ENCODE peak calls at places on chromosomes 3 and 15, in four cellular contexts. R is cardiac muscle cell, C is aorta, A is psoas muscle. J is an unnamed sample. For H3K4me1, the result is how much of the 10 kb centered on the place peaks cover.

GRCh38 chr3:39440316-39440715 is 27.2 kb upstream of the MOBP start:
- DNase-seq in A (no peak), R (no peak), C (no peak), J (no peak)

GRCh38 chr15:95326689-95327525 is 1003.6 kb upstream of the NR2F2 start:
- DNase-seq in C (no peak), A (peak), R (no peak), J (no peak)

GRCh38 chr3:196788509-196788908 is 48.9 kb downstream of the PAK2 start:
- DNase-seq in C (no peak), R (peak), A (no peak), J (no peak)

GRCh38 chr3:160016972-160017371 is 28.3 kb downstream of the IL12A start:
- DNase-seq in A (no peak), R (peak), C (no peak), J (no peak)

GRCh38 chr3:23778451-23778850 is 27.3 kb upstream of the UBE2E1 start:
- DNase-seq in C (no peak), R (peak), A (no peak), J (no peak)

GRCh38 chr3:159165972-159166371 is 364.1 kb downstream of the MFSD1 start:
- DNase-seq in C (no peak), R (no peak), A (no peak), J (no peak)

GRCh38 chr3:12990306-12990705 is 82.9 kb downstream of the IQSEC1 start:
- DNase-seq in A (no peak), C (peak), R (no peak), J (no peak)

GRCh38 chr3:49841126-49841525 is 15.2 kb downstream of the TRAIP start:
- DNase-seq in R (peak), C (no peak), A (no peak), J (no peak)

GRCh38 chr3:126654571-126655393 is at the start of gene TXNRD3:
- DNase-seq in C (peak), R (peak), A (peak), J (peak)

GRCh38 chr3:7876741-7877297 is 624.8 kb upstream of the LMCD1 start:
- DNase-seq in R (peak), C (no peak), A (no peak), J (no peak)

GRCh38 chr3:33855884-33856546 is 57.6 kb downstream of the PDCD6IP start:
- DNase-seq in C (no peak), A (no peak), R (peak), J (no peak)

GRCh38 chr3:186070996-186071395 is 37.9 kb downstream of the ETV5 start:
- DNase-seq in A (no peak), C (no peak), R (no peak), J (no peak)

GRCh38 chr3:178785961-178786360 is 249.7 kb downstream of the KCNMB2 start:
- DNase-seq in A (no peak), C (no peak), R (no peak), J (no peak)

GRCh38 chr15:78103406-78104118 is 11.2 kb downstream of the SH2D7 start:
- DNase-seq in C (peak), R (no peak), A (no peak), J (peak)

GRCh38 chr3:101857279-101857678 is 8.0 kb downstream of the NFKBIZ start:
- DNase-seq in C (no peak), A (no peak), R (peak), J (no peak)

GRCh38 chr15:90558182-90558581 is 28.5 kb downstream of the CRTC3 start:
- DNase-seq in R (peak), A (no peak), C (no peak), J (no peak)

GRCh38 chr3:141710888-141711616 is 27.0 kb upstream of the RNF7 start:
- DNase-seq in A (no peak), R (peak), C (peak), J (no peak)

GRCh38 chr3:40317061-40317676 is 7.7 kb downstream of the EIF1B start:
- DNase-seq in C (no peak), A (no peak), R (peak), J (no peak)

GRCh38 chr3:101077361-101078011 is 84.3 kb upstream of the ABI3BP start:
- DNase-seq in A (no peak), C (no peak), R (peak), J (no peak)

GRCh38 chr15:71634820-71635219 is 175.5 kb upstream of the NR2E3 start:
- DNase-seq in A (no peak), C (no peak), R (peak), J (no peak)

GRCh38 chr3:46552538-46552937 is 13.6 kb downstream of the LRRC2 start:
- DNase-seq in R (no peak), A (no peak), C (no peak), J (no peak)
- H3K4me1 ChIP-seq in R (under half), A (under half), C (under half), J (under half)

GRCh38 chr15:22786868-22787698 is 639 bp downstream of the NIPA1 start:
- DNase-seq in R (peak), C (no peak), A (no peak), J (no peak)

DNA sequence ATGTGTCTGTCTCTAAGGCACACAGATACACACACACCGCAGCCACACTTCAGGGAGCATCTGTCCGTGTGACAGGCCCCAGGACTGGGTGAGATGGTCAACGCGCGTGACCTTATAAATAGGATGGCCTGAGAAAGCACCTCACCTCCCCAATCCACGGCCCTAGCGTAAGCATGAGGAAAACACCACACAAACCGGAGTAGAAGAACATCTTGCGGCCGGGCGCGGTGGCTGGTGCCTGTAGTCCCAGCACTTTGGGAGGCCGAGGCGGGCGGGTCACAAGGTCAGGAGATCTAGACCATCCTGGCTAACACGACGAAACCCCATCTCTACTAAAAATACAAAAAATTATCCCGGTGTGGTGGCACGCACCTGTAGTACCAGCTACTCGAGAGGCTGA is 1.6 kb downstream of the NIPA1 start:
- DNase-seq in R (no peak), C (no peak), A (no peak), J (no peak)
- H3K4me3 ChIP-seq in R (no peak), C (no peak), A (no peak), J (no peak)

DNA sequence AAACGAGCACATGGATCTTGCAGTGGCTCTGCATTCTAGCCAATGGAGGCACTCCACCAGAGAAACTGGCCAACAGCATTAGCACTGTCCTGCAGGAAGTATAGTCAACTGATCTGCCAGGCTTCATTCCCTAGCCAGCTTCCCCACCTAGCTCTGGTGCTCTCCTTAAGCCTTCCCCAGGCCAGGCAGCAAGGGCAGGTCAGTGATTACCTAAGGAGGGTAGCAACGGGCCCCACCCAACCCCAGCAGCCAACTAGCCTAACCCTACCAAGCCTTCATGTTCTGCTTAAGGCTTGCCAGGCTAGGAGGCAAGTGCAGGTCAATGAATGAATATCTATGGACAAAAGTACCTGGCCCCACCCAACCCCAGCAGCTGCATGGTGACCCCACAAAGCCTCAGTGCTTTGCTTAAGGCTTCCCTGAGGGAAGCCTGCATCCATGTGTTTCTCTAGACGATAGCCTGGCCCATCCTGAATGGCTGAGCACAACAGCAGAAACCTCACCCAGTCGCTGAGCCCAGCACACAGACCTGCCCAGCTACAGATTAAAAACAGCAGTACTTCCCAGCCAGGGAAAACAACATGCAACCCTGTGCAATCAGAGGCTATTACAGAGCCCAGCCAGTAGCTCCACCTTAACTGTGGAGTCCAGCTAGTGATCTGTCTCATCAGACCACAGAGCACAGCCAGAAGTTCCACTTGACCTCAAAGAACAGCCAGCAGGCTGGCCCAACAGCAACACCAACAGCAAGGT is 28.5 kb downstream of the THBS1 start:
- DNase-seq in A (no peak), C (no peak), R (no peak), J (no peak)
- H3K27ac ChIP-seq in A (no peak), C (no peak), R (no peak), J (no peak)

GRCh38 chr3:9408061-9408460 is 10.6 kb downstream of the SETD5 start:
- DNase-seq in C (no peak), A (no peak), R (no peak), J (no peak)
- H3K4me1 ChIP-seq in C (under half), A (half or more), R (under half), J (half or more)

GRCh38 chr3:169144271-169144670 is 519.2 kb downstream of the MECOM start:
- DNase-seq in R (no peak), A (no peak), C (no peak), J (no peak)

GRCh38 chr3:169146866-169147245 is 516.7 kb downstream of the MECOM start:
- DNase-seq in R (no peak), C (no peak), A (no peak), J (no peak)

GRCh38 chr3:169144691-169145090 is 518.8 kb downstream of the MECOM start:
- DNase-seq in R (peak), A (no peak), C (no peak), J (no peak)

GRCh38 chr3:169146112-169146665 is 517.3 kb downstream of the MECOM start:
- DNase-seq in R (peak), A (peak), C (peak), J (peak)

DNA sequence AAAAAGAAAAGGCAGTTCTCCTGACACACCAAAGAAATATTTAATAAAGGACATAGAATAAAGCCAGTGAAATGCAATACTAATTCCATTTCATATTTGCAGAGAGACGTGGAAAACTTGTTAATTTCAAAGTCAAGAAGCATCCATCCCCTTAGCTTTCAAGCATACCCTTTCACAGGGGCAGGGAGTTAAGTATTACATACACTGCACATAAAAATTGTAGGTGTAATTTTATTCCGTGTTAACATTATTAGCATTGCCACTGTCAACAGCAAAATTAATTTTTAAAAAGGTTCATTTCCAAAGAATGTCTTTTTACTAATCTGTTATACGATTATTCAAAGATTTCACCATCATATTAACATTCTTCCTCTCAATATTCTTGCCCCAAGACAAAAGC is 518.0 kb downstream of the MECOM start:
- DNase-seq in C (no peak), R (no peak), A (no peak), J (no peak)
- H3K4me3 ChIP-seq in C (peak), R (peak), A (peak), J (peak)